ENCODE peak calls at places on chromosome 15, in ten cellular contexts. K, A, Q, H, S, V, R, J, X and W are unnamed samples.
A peak's percentile ranks its signal among the peaks of the same experiment; 100 is the strongest.

GRCh38 chr15:39969871-39970270 is 36.0 kb downstream of the EIF2AK4 start:
- DNase-seq in X (no peak), V (no peak), Q (no peak), S (no peak), K (peak; percentile 31), R (peak; percentile 82), A (peak; percentile 61), J (peak; percentile 43), H (no peak), W (peak; percentile 26)

GRCh38 chr15:68550498-68551295 is 28.1 kb upstream of the CORO2B start:
- DNase-seq in R (peak; percentile 91), S (no peak), H (peak; percentile 71), A (peak; percentile 82), J (peak; percentile 67), K (peak; percentile 60), V (peak; percentile 66), Q (peak; percentile 34), X (peak; percentile 46), W (peak; percentile 54)

GRCh38 chr15:79985571-79985970 is 14.6 kb upstream of the BCL2A1 start:
- DNase-seq in H (no peak), A (no peak), R (no peak), X (no peak), V (no peak), K (peak; percentile 35), Q (no peak), S (no peak), J (no peak), W (no peak)

GRCh38 chr15:28873006-28873405 is 12.8 kb upstream of the APBA2 start:
- DNase-seq in X (no peak), H (no peak), S (no peak), V (no peak), K (no peak), R (peak; percentile 32), A (no peak), J (no peak), Q (no peak), W (no peak)

GRCh38 chr15:40277472-40277871 is 5.4 kb downstream of the ANKRD63 start:
- DNase-seq in A (no peak), K (no peak), R (no peak), J (no peak), H (no peak), V (no peak), Q (no peak), S (no peak), X (no peak), W (peak; percentile 9)

GRCh38 chr15:40450047-40450446 is 9.3 kb downstream of the BAHD1 start:
- DNase-seq in Q (no peak), A (no peak), X (no peak), R (no peak), H (no peak), K (no peak), J (no peak), S (no peak), V (no peak), W (no peak)

GRCh38 chr15:69014454-69014853 is at the start of gene NOX5:
- DNase-seq in X (no peak), Q (no peak), J (no peak), H (peak; percentile 25), R (no peak), V (no peak), S (no peak), K (no peak), A (no peak), W (no peak)

GRCh38 chr15:72060687-72061250 is 57.2 kb downstream of the MYO9A start:
- DNase-seq in Q (no peak), V (no peak), A (no peak), J (no peak), H (no peak), S (no peak), R (no peak), K (no peak), X (no peak), W (no peak)

GRCh38 chr15:64443016-64443415 is 17.4 kb upstream of the ZNF609 start:
- DNase-seq in X (no peak), H (no peak), R (no peak), K (no peak), J (no peak), S (no peak), Q (no peak), V (no peak), A (no peak), W (no peak)
- H3K27ac ChIP-seq in X (no peak overlapping the region), H (no peak overlapping the region), R (no peak overlapping the region), K (no peak overlapping the region), J (no peak overlapping the region), S (peak overlapping the region; percentile 86), Q (no peak overlapping the region), V (peak overlapping the region; percentile 78), A (peak overlapping the region; percentile 29), W (no peak overlapping the region)

GRCh38 chr15:38843736-38844590 is 279.3 kb upstream of the RASGRP1 start:
- DNase-seq in V (no peak), S (peak; percentile 41), A (no peak), Q (no peak), K (no peak), X (no peak), J (no peak), R (no peak), H (no peak), W (no peak)

GRCh38 chr15:38844683-38845195 is 280.1 kb upstream of the RASGRP1 start:
- DNase-seq in Q (no peak), X (no peak), S (no peak), H (no peak), J (no peak), R (no peak), K (peak; percentile 35), V (no peak), A (no peak), W (no peak)

GRCh38 chr15:38842991-38843610 is 278.5 kb upstream of the RASGRP1 start:
- DNase-seq in R (no peak), J (no peak), S (no peak), V (no peak), X (no peak), Q (no peak), A (no peak), H (no peak), K (peak; percentile 27), W (no peak)

DNA sequence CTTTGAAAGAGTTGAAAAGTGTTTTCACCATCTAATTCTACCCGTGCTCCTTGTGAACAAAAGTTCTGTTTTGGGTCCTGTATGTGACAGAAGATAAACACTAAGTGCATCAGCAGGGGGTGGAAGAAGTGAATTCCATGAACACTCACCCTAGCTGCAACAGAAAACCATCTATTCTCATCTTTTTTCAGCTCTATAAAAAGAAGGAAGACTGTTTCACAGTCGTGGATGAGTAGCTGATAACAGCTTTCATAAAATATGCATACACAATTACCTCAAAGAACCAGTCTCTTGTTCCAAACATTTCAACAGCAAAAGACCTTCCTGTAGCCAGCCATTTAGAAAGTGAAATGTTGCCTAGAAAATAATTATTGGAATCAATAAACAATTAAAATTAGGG is 281.7 kb upstream of the RASGRP1 start:
- DNase-seq in K (no peak), R (no peak), S (no peak), J (no peak), Q (no peak), H (no peak), X (no peak), V (no peak), A (no peak), W (no peak)
- H3K27ac ChIP-seq in K (peak overlapping the region; percentile 4), R (no peak overlapping the region), S (no peak overlapping the region), J (no peak overlapping the region), Q (no peak overlapping the region), H (no peak overlapping the region), X (no peak overlapping the region), V (no peak overlapping the region), A (no peak overlapping the region), W (no peak overlapping the region)

DNA sequence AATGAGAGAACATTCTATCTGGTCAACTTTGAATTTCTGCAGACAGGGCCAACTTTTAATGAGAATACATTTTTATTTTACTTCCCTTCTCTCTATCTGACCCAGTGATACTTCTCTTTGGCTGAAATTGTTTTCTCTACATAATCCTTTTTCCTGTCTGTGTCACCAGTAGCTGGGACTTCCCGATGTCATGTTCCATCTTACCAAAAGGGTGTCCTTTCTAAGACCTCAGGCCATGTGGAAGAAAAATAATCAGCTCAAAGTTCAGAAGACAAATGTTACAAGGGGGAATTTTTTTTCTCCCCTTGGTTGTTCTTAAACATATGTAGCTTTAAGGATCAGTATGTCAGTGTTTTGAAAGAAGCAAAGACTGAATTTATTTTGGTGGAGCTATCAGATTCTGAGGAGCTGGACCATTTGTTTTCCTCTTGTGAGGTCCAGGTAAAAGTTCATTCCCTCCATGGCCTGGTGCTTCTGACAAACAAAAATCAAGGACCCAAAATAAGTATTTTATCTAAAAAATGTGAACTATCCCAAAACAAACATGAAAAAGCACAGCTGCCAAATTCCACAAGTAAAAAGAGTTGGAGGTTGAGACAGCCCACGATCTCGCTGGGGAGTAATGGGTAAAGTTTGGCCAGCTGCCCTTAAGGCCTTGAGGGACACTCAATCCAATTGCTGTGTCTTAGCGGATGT is 859.4 kb upstream of the NR2F2 start:
- DNase-seq in X (no peak), R (no peak), Q (no peak), H (no peak), K (peak; percentile 11), A (no peak), S (no peak), V (no peak), J (peak; percentile 20), W (no peak)
- H3K27ac ChIP-seq in X (no peak overlapping the region), R (peak overlapping the region; percentile 36), Q (no peak overlapping the region), H (no peak overlapping the region), K (no peak overlapping the region), A (no peak overlapping the region), S (no peak overlapping the region), V (no peak overlapping the region), J (peak overlapping the region; percentile 58), W (no peak overlapping the region)

GRCh38 chr15:38481761-38482160 is 27.8 kb downstream of the FAM98B start:
- DNase-seq in R (no peak), S (no peak), H (no peak), V (no peak), A (no peak), K (no peak), X (no peak), Q (no peak), J (no peak), W (no peak)

GRCh38 chr15:38487383-38487782 is 33.5 kb downstream of the FAM98B start:
- DNase-seq in X (no peak), R (no peak), A (no peak), K (no peak), V (no peak), Q (no peak), H (no peak), S (no peak), J (no peak), W (no peak)

GRCh38 chr15:38482572-38482971 is 28.6 kb downstream of the FAM98B start:
- DNase-seq in S (no peak), X (no peak), V (no peak), J (no peak), A (no peak), Q (no peak), R (no peak), H (no peak), K (no peak), W (no peak)

GRCh38 chr15:38490231-38490630 is 36.3 kb downstream of the FAM98B start:
- DNase-seq in A (no peak), K (peak; percentile 6), R (no peak), H (no peak), X (no peak), Q (no peak), V (no peak), S (peak; percentile 26), J (no peak), W (no peak)

DNA sequence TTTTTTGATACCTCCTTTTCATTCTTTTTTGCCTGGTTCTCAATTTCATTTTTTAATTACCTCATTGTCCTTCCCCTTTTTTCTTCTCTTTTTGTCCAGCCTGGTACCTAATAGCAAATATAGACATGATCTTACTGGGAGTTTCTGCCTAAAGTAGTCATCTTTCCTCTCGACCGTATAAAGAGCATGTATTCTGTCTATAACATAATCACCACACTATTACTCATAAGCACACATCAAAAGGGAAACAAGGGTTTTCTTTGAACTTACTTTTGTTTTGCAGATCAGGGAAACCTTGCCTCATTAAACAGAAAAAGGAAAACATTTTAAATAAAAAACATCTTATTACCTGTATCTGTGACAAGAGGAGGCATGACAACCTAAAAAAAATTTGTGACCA is 33.0 kb downstream of the FAM98B start:
- DNase-seq in A (no peak), K (no peak), J (no peak), R (no peak), S (no peak), V (no peak), Q (no peak), H (no peak), X (no peak), W (no peak)
- H3K27ac ChIP-seq in A (no peak overlapping the region), K (no peak overlapping the region), J (no peak overlapping the region), R (no peak overlapping the region), S (no peak overlapping the region), V (no peak overlapping the region), Q (peak overlapping the region; percentile 62), H (no peak overlapping the region), X (no peak overlapping the region), W (no peak overlapping the region)